ENCODE peak calls at places on chromosome 22, in six cellular contexts. E is IMR-90, N is gastrocnemius medialis, A is mesendoderm, X is substantia nigra, R is thoracic aorta. F is an unnamed sample.
A peak's percentile ranks its signal among the peaks of the same experiment; 100 is the strongest.

GRCh38 chr22:45157907-45158306 is 5.8 kb upstream of the NUP50 start:
- DNase-seq in E (no peak), N (no peak), A (peak; percentile 88), X (no peak), R (no peak), F (no peak)

GRCh38 chr22:26711205-26711958 is 54.0 kb downstream of the MIAT start:
- DNase-seq in E (peak; percentile 62), N (peak; percentile 12), A (no peak), X (no peak), R (no peak), F (no peak)

GRCh38 chr22:44181033-44181911 is 547 bp downstream of the PARVG start:
- DNase-seq in E (no peak), N (no peak), A (no peak), X (no peak), R (no peak), F (no peak)

GRCh38 chr22:20509344-20510047 is 2.1 kb downstream of the MED15 start:
- DNase-seq in E (peak; percentile 94), N (peak; percentile 65), A (peak; percentile 80), X (no peak), R (peak; percentile 80), F (no peak)

GRCh38 chr22:49724030-49724892 is 103.4 kb downstream of the BRD1 start:
- DNase-seq in E (no peak), N (no peak), A (no peak), X (no peak), R (no peak), F (peak; percentile 76)

GRCh38 chr22:43861529-43861928 is 784 bp downstream of the SULT4A1 start:
- DNase-seq in E (peak; percentile 52), N (no peak), A (peak; percentile 23), X (no peak), R (no peak), F (peak; percentile 60)

GRCh38 chr22:17514092-17514491 is 49.2 kb upstream of the SLC25A18 start:
- DNase-seq in E (no peak), N (peak; percentile 32), A (no peak), X (no peak), R (no peak), F (no peak)

GRCh38 chr22:42172385-42173172 is 42.0 kb upstream of the CYP2D6 start:
- DNase-seq in E (peak; percentile 58), N (no peak), A (peak; percentile 61), X (no peak), R (no peak), F (no peak)

GRCh38 chr22:39592104-39593060 is 21.8 kb downstream of the CACNA1I start:
- DNase-seq in E (peak; percentile 80), N (no peak), A (peak; percentile 72), X (no peak), R (peak; percentile 5), F (peak; percentile 79)

GRCh38 chr22:25068701-25069100 is 116.2 kb downstream of the KIAA1671 start:
- DNase-seq in E (no peak), N (no peak), A (no peak), X (no peak), R (no peak), F (peak; percentile 56)

GRCh38 chr22:20566420-20567260 is 59.2 kb downstream of the MED15 start:
- DNase-seq in E (peak; percentile 82), N (no peak), A (no peak), X (no peak), R (no peak), F (no peak)

GRCh38 chr22:44404341-44405020 is 91.7 kb upstream of the SHISAL1 start:
- DNase-seq in E (no peak), N (no peak), A (no peak), X (no peak), R (no peak), F (peak; percentile 2)

GRCh38 chr22:46825145-46825544 is 62.7 kb downstream of the TBC1D22A start:
- DNase-seq in E (no peak), N (no peak), A (no peak), X (no peak), R (no peak), F (no peak)

GRCh38 chr22:31610611-31611010 is 51.4 kb downstream of the PISD start:
- DNase-seq in E (no peak), N (no peak), A (no peak), X (no peak), R (no peak), F (no peak)
- H3K27ac ChIP-seq in E (no peak overlapping the region), N (no peak overlapping the region), A (no peak overlapping the region), X (no peak overlapping the region), R (no peak overlapping the region), F (no peak overlapping the region)

GRCh38 chr22:27751277-27752070 is 50.1 kb downstream of the MN1 start:
- DNase-seq in E (no peak), N (no peak), A (no peak), X (no peak), R (no peak), F (no peak)

GRCh38 chr22:27748355-27749168 is 53.0 kb downstream of the MN1 start:
- DNase-seq in E (peak; percentile 58), N (no peak), A (peak; percentile 67), X (no peak), R (no peak), F (peak; percentile 19)

GRCh38 chr22:27747396-27748256 is 53.9 kb downstream of the MN1 start:
- DNase-seq in E (no peak), N (no peak), A (peak; percentile 34), X (no peak), R (no peak), F (no peak)

GRCh38 chr22:27750866-27751265 is 50.7 kb downstream of the MN1 start:
- DNase-seq in E (no peak), N (no peak), A (no peak), X (no peak), R (no peak), F (no peak)

GRCh38 chr22:27749597-27750225 is 51.8 kb downstream of the MN1 start:
- DNase-seq in E (peak; percentile 13), N (no peak), A (peak; percentile 68), X (no peak), R (no peak), F (peak; percentile 23)
- H3K27ac ChIP-seq in E (no peak overlapping the region), N (peak overlapping the region; percentile 64), A (no peak overlapping the region), X (peak overlapping the region; percentile 46), R (peak overlapping the region; percentile 86), F (peak overlapping the region; percentile 31)

DNA sequence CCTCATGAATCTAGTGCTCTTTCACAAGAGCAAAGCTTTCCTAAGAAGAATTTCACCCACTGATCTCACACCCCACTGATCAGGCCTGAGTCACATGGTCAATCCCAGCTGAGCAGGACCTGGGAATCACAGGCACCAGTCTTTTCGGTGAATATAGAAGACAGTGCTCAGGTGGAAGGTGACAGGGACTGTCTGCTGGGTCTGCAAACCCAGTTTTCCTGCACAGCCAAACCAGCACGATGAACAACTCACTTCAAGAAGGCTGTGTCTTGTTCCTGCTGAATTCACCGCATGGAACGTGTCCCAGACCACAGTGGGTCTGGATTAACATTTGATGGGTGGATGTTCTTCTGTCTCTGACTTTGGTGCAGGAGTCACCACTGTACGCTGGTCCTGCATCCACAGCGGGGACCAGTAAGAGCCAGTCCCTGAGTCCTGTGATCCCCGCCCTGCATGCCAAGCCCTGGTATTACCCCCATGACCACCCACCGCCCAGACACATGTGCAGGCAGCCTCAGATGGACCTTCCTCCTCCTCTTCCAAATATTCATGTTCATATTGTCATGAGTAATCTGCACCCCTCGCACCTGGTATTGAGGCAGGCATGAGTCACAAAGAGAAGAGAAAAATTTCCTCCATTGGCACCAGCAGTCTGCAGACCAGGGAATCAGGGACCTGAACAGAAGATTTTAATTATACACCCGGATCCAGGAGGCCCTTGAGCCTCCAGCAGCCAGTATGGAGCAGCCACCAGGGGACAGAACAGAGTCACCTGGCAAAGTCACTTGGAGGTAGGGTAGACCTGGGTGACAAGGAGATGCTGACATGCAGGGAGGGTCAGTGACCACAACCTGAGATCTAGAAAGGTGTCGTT is 8.6 kb upstream of the IGLL5 start:
- DNase-seq in E (no peak), N (no peak), A (no peak), X (no peak), R (no peak), F (no peak)
- H3K27ac ChIP-seq in E (no peak overlapping the region), N (no peak overlapping the region), A (no peak overlapping the region), X (no peak overlapping the region), R (no peak overlapping the region), F (no peak overlapping the region)

DNA sequence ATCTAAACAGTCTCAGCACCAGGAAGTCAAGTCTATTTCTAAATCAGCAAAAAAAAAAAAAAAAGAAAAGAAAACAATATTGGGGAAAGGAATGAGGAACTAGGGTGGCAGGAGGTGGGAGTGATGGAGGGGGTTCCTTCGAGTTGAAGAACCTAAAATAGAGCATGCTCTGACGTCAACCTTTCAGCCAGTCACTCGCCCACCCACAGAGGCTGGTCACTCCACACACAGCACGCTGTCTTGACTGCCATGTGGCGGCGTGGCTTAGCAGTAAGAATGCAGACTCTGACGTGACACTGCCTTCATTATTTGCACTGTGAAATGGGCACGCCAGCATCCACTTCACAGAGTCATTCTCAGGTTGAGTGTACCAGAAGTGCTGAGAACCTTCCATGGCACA is 48.3 kb downstream of the LARGE1 start:
- DNase-seq in E (peak; percentile 37), N (no peak), A (no peak), X (no peak), R (peak; percentile 9), F (no peak)
- H3K27ac ChIP-seq in E (no peak overlapping the region), N (no peak overlapping the region), A (no peak overlapping the region), X (no peak overlapping the region), R (peak overlapping the region; percentile 71), F (no peak overlapping the region)

GRCh38 chr22:37122598-37123180 is 13.2 kb upstream of the TMPRSS6 start:
- DNase-seq in E (no peak), N (no peak), A (peak; percentile 35), X (no peak), R (no peak), F (no peak)
- H3K27ac ChIP-seq in E (no peak overlapping the region), N (no peak overlapping the region), A (no peak overlapping the region), X (no peak overlapping the region), R (no peak overlapping the region), F (no peak overlapping the region)

GRCh38 chr22:22106855-22107254 is 124.3 kb upstream of the TOP3B start:
- DNase-seq in E (no peak), N (no peak), A (no peak), X (no peak), R (no peak), F (no peak)
- H3K27ac ChIP-seq in E (no peak overlapping the region), N (no peak overlapping the region), A (no peak overlapping the region), X (no peak overlapping the region), R (no peak overlapping the region), F (no peak overlapping the region)

F was measured in WERI-Rb-1.